ENCODE peak calls at places on chromosomes 11 and 22, in nine cellular contexts. O is glutamatergic neuron; I is activated naive CD8-positive, alpha-beta T cell treated with anti-CD3 and anti-CD28 coated beads, Interleukin-2, amount 50 U/mL, for 16 hours; B is prostate gland; V is hepatic stellate cell; U is iris pigment epithelial cell; G is cardiac fibroblast; Y is GM12891; A is heart left ventricle. K is an unnamed sample.

GRCh38 chr11:8726395-8726794 is 43.8 kb downstream of the RPL27A start:
- DNase-seq in O (no peak), I (no peak), B (no peak), V (no peak), U (no peak), G (no peak), Y (no peak), A (no peak), K (no peak)

GRCh38 chr11:44565746-44566558 is 489 bp downstream of the CD82 start:
- DNase-seq in O (no peak), I (no peak), B (no peak), V (no peak), U (no peak), G (no peak), Y (no peak), A (no peak), K (no peak)

GRCh38 chr11:94884322-94884721 is 89.0 kb downstream of the CWC15 start:
- DNase-seq in O (no peak), I (no peak), B (no peak), V (no peak), U (no peak), G (no peak), Y (no peak), A (no peak), K (no peak)

GRCh38 chr11:112113539-112114457 is 27.1 kb downstream of the SDHD start:
- DNase-seq in O (no peak), I (no peak), B (peak; percentile 10), V (peak; percentile 42), U (peak; percentile 73), G (peak; percentile 79), Y (no peak), A (no peak), K (no peak)

GRCh38 chr22:33887173-33887572 is 33.1 kb downstream of the LARGE1 start:
- DNase-seq in O (no peak), I (no peak), B (no peak), V (no peak), U (no peak), G (no peak), Y (no peak), A (no peak), K (no peak)

GRCh38 chr11:128550261-128550821 is 37.0 kb downstream of the ETS1 start:
- DNase-seq in O (no peak), I (no peak), B (no peak), V (no peak), U (no peak), G (no peak), Y (no peak), A (no peak), K (no peak)

GRCh38 chr11:69697489-69697843 is 6.4 kb downstream of the FGF19 start:
- DNase-seq in O (no peak), I (no peak), B (no peak), V (no peak), U (no peak), G (no peak), Y (no peak), A (no peak), K (no peak)

GRCh38 chr11:71209656-71210055 is 42.7 kb downstream of the SHANK2 start:
- DNase-seq in O (no peak), I (no peak), B (no peak), V (no peak), U (no peak), G (no peak), Y (no peak), A (no peak), K (no peak)

GRCh38 chr11:104534268-104534667 is 364.0 kb downstream of the CASP12 start:
- DNase-seq in O (no peak), I (no peak), B (no peak), V (no peak), U (peak; percentile 91), G (peak; percentile 66), Y (no peak), A (no peak), K (no peak)

GRCh38 chr11:72799441-72799840 is 5.6 kb upstream of the STARD10 start:
- DNase-seq in O (no peak), I (no peak), B (no peak), V (no peak), U (no peak), G (no peak), Y (no peak), A (no peak), K (no peak)

GRCh38 chr11:115895594-115895993 is 391.4 kb upstream of the CADM1 start:
- DNase-seq in O (no peak), I (no peak), B (no peak), V (no peak), U (no peak), G (no peak), Y (no peak), A (no peak), K (no peak)

GRCh38 chr11:130785376-130786110 is 130.7 kb downstream of the SNX19 start:
- DNase-seq in O (no peak), I (no peak), B (no peak), V (no peak), U (peak; percentile 45), G (peak; percentile 84), Y (no peak), A (no peak), K (no peak)

GRCh38 chr11:104856607-104857006 is 41.7 kb downstream of the CASP12 start:
- DNase-seq in O (no peak), I (no peak), B (no peak), V (no peak), U (no peak), G (no peak), Y (no peak), A (no peak), K (no peak)

GRCh38 chr11:128941573-128942271 is 949 bp downstream of the TP53AIP1 start:
- DNase-seq in O (no peak), I (no peak), B (peak; percentile 24), V (no peak), U (no peak), G (no peak), Y (no peak), A (no peak), K (no peak)

GRCh38 chr11:6601041-6601461 is 2.4 kb downstream of the RRP8 start:
- DNase-seq in O (no peak), I (no peak), B (peak; percentile 4), V (no peak), U (no peak), G (no peak), Y (no peak), A (no peak), K (no peak)

GRCh38 chr22:45548991-45549736 is 46.5 kb downstream of the FBLN1 start:
- DNase-seq in O (no peak), I (no peak), B (peak; percentile 63), V (no peak), U (peak; percentile 91), G (peak; percentile 69), Y (no peak), A (no peak), K (peak; percentile 87)

GRCh38 chr22:48146426-48146825 is 1384.0 kb downstream of the TBC1D22A start:
- DNase-seq in O (no peak), I (no peak), B (no peak), V (no peak), U (no peak), G (no peak), Y (no peak), A (no peak), K (no peak)

GRCh38 chr11:69663326-69663725 is 11.8 kb downstream of the LTO1 start:
- DNase-seq in O (no peak), I (no peak), B (no peak), V (no peak), U (no peak), G (no peak), Y (no peak), A (no peak), K (no peak)

GRCh38 chr11:10208045-10208674 is 85.9 kb downstream of the SBF2 start:
- DNase-seq in O (no peak), I (no peak), B (no peak), V (peak; percentile 37), U (peak; percentile 49), G (peak; percentile 70), Y (no peak), A (no peak), K (no peak)

GRCh38 chr11:7571640-7572000 is 57.8 kb downstream of the PPFIBP2 start:
- DNase-seq in O (peak; percentile 87), I (no peak), B (peak; percentile 76), V (no peak), U (peak; percentile 72), G (peak; percentile 75), Y (no peak), A (peak; percentile 69), K (peak; percentile 75)

GRCh38 chr22:24153959-24154358 is 27.3 kb upstream of the SUSD2 start:
- DNase-seq in O (no peak), I (no peak), B (no peak), V (no peak), U (no peak), G (no peak), Y (no peak), A (no peak), K (no peak)

GRCh38 chr22:46458525-46458924 is 78.9 kb downstream of the CELSR1 start:
- DNase-seq in O (peak; percentile 6), I (no peak), B (no peak), V (no peak), U (no peak), G (no peak), Y (no peak), A (no peak), K (no peak)

GRCh38 chr11:8732748-8733241 is 50.2 kb downstream of the RPL27A start:
- DNase-seq in O (no peak), I (no peak), B (peak; percentile 47), V (peak; percentile 87), U (peak; percentile 72), G (peak; percentile 84), Y (no peak), A (peak; percentile 89), K (peak; percentile 67)

GRCh38 chr11:121596195-121597145 is 143.7 kb upstream of the SORL1-AS1 start:
- DNase-seq in O (no peak), I (no peak), B (no peak), V (no peak), U (no peak), G (peak; percentile 9), Y (no peak), A (no peak), K (no peak)

GRCh38 chr11:113664069-113664980 is 41.8 kb downstream of the TMPRSS5 start:
- DNase-seq in O (no peak), I (no peak), B (no peak), V (no peak), U (peak; percentile 83), G (peak; percentile 64), Y (no peak), A (no peak), K (no peak)

GRCh38 chr11:70111269-70112016 is 33.3 kb downstream of the ANO1 start:
- DNase-seq in O (peak; percentile 38), I (no peak), B (peak; percentile 43), V (peak; percentile 88), U (peak; percentile 54), G (peak; percentile 60), Y (no peak), A (peak; percentile 87), K (no peak)

GRCh38 chr22:41504397-41504796 is 35.5 kb downstream of the ACO2 start:
- DNase-seq in O (peak; percentile 67), I (no peak), B (no peak), V (peak; percentile 86), U (no peak), G (peak; percentile 83), Y (no peak), A (peak; percentile 78), K (no peak)

GRCh38 chr11:1450958-1451710 is 35.4 kb downstream of the MOB2 start:
- DNase-seq in O (no peak), I (no peak), B (no peak), V (no peak), U (no peak), G (no peak), Y (no peak), A (no peak), K (no peak)

GRCh38 chr11:113514856-113515255 is 39.7 kb upstream of the DRD2 start:
- DNase-seq in O (no peak), I (no peak), B (no peak), V (no peak), U (no peak), G (no peak), Y (no peak), A (no peak), K (peak; percentile 23)

GRCh38 chr11:68999093-68999747 is 13.8 kb downstream of the MRGPRF start:
- DNase-seq in O (no peak), I (no peak), B (no peak), V (no peak), U (no peak), G (no peak), Y (no peak), A (no peak), K (peak; percentile 37)

GRCh38 chr11:12083380-12083779 is 27.0 kb upstream of the MICAL2 start:
- DNase-seq in O (no peak), I (no peak), B (no peak), V (no peak), U (no peak), G (no peak), Y (no peak), A (no peak), K (no peak)

K was measured in ureter.